ENCODE peak calls at places on chromosomes 7 and 10, in nine cellular contexts. U is psoas muscle, P is heart left ventricle, N is caudate nucleus, V is body of pancreas, K is esophagus muscularis mucosa, I is prostate gland, T is IMR-90, O is substantia nigra. M is an unnamed sample.

GRCh38 chr10:1552881-1553595 is 184.3 kb downstream of the ADARB2 start:
- DNase-seq in P (no peak), V (no peak), N (no peak), O (no peak), I (no peak), T (no peak), U (no peak), K (no peak), M (peak; percentile 15)

GRCh38 chr7:104225441-104225840 is 17.6 kb upstream of the ORC5 start:
- DNase-seq in N (no peak), U (no peak), K (no peak), P (no peak), V (no peak), T (no peak), I (no peak), O (no peak), M (no peak)

GRCh38 chr7:86479144-86479543 is 164.6 kb upstream of the GRM3 start:
- DNase-seq in K (no peak), I (no peak), V (no peak), P (no peak), O (no peak), U (no peak), N (no peak), T (no peak), M (no peak)

GRCh38 chr10:84156768-84157167 is 16.8 kb upstream of the GPR15LG start:
- DNase-seq in N (no peak), P (no peak), O (no peak), K (no peak), T (peak; percentile 10), V (no peak), U (peak; percentile 31), I (no peak), M (no peak)

GRCh38 chr10:13099666-13100348 is at the start of gene OPTN:
- DNase-seq in N (peak; percentile 95), P (peak; percentile 88), U (peak; percentile 79), I (peak; percentile 67), T (peak; percentile 83), V (peak; percentile 77), K (peak; percentile 95), O (peak; percentile 83), M (peak; percentile 89)

GRCh38 chr7:516606-517456 is 2.8 kb downstream of the PDGFA start:
- DNase-seq in V (peak; percentile 66), K (no peak), T (peak; percentile 80), U (peak; percentile 80), O (no peak), P (peak; percentile 53), N (no peak), I (no peak), M (no peak)

GRCh38 chr10:78752708-78753107 is 316.1 kb upstream of the ZMIZ1 start:
- DNase-seq in O (no peak), N (no peak), U (no peak), V (no peak), T (peak; percentile 10), K (no peak), I (no peak), P (no peak), M (no peak)

GRCh38 chr7:12031638-12032037 is 179.5 kb upstream of the TMEM106B start:
- DNase-seq in T (peak; percentile 64), K (no peak), P (no peak), I (no peak), O (no peak), V (no peak), U (no peak), N (no peak), M (no peak)

GRCh38 chr7:121473645-121474300 is 77.7 kb upstream of the FAM3C start:
- DNase-seq in V (no peak), K (no peak), N (no peak), O (no peak), T (no peak), I (no peak), P (no peak), U (no peak), M (no peak)

GRCh38 chr7:82241371-82241770 is 202.2 kb downstream of the CACNA2D1 start:
- DNase-seq in U (no peak), P (no peak), I (no peak), V (no peak), N (no peak), O (no peak), T (no peak), K (no peak), M (no peak)

DNA sequence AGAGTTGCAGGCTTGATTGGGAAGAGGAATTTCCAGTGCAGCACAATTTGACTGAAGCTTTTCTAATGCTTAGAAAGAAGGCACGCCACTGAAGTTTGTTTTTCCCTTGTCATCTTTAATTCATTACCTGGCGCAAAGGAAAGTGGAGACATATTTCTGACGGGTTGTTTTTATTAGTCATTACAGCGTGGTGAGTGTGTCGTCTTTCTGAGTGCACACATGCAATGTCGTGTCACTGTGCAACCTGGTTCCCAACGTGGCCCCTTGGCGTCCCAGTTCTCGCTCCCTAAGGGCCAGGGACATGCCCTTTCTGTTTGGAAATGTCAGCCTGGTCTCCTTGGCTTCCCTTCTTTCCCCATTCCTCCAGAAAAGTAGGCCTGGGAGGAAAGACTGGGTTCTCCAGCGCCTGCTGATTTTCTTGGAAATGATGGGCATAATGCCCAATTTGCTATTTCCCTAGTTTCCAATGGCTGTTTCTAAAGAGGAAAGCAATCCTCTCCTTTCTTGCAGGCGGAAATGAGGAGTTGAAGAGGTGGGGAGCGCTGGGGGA is 250.0 kb downstream of the ARHGAP12 start:
- DNase-seq in K (no peak), P (no peak), O (no peak), I (no peak), U (peak; percentile 20), T (no peak), N (no peak), V (no peak), M (no peak)
- H3K27ac ChIP-seq in K (peak overlapping the region; percentile 16), P (no peak overlapping the region), O (no peak overlapping the region), I (peak overlapping the region; percentile 20), U (peak overlapping the region; percentile 62), T (no peak overlapping the region), N (no peak overlapping the region), V (no peak overlapping the region), M (no peak overlapping the region)

GRCh38 chr10:77360121-77360520 is 277.5 kb downstream of the KCNMA1 start:
- DNase-seq in T (peak; percentile 52), U (no peak), P (no peak), N (no peak), I (no peak), O (no peak), V (no peak), K (no peak), M (no peak)

GRCh38 chr10:77357611-77358010 is 280.0 kb downstream of the KCNMA1 start:
- DNase-seq in K (no peak), P (no peak), N (no peak), O (no peak), V (no peak), U (no peak), T (peak; percentile 85), I (no peak), M (no peak)

GRCh38 chr10:77358666-77359065 is 278.9 kb downstream of the KCNMA1 start:
- DNase-seq in V (no peak), P (no peak), T (no peak), U (no peak), I (no peak), K (no peak), O (no peak), N (no peak), M (no peak)

GRCh38 chr10:77360835-77361234 is 276.8 kb downstream of the KCNMA1 start:
- DNase-seq in K (no peak), U (no peak), V (no peak), O (no peak), P (no peak), I (no peak), T (no peak), N (no peak), M (no peak)

DNA sequence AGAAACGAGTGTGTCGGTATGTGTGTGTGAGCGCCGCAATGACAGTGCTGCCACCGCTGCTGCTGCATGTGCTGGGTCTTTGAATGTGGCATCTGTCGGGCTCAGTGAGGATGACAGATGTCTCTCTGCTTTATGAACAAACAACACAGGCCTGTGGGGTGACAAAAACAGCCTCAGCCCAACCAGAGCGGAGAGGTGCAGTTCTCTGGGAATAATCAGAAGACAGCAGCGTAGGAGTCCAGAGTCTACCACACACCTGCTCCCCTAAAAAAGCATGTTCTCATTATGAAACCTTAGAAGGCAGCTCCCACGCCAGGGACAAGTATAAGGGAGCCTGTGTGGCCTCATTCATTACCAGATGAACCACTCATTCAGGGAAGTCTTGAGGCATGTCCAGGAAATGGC is 278.3 kb downstream of the KCNMA1 start:
- DNase-seq in U (no peak), O (no peak), N (peak; percentile 54), I (no peak), T (no peak), K (no peak), V (no peak), P (no peak), M (no peak)
- H3K27ac ChIP-seq in U (no peak overlapping the region), O (no peak overlapping the region), N (peak overlapping the region; percentile 54), I (no peak overlapping the region), T (no peak overlapping the region), K (no peak overlapping the region), V (no peak overlapping the region), P (no peak overlapping the region), M (no peak overlapping the region)

DNA sequence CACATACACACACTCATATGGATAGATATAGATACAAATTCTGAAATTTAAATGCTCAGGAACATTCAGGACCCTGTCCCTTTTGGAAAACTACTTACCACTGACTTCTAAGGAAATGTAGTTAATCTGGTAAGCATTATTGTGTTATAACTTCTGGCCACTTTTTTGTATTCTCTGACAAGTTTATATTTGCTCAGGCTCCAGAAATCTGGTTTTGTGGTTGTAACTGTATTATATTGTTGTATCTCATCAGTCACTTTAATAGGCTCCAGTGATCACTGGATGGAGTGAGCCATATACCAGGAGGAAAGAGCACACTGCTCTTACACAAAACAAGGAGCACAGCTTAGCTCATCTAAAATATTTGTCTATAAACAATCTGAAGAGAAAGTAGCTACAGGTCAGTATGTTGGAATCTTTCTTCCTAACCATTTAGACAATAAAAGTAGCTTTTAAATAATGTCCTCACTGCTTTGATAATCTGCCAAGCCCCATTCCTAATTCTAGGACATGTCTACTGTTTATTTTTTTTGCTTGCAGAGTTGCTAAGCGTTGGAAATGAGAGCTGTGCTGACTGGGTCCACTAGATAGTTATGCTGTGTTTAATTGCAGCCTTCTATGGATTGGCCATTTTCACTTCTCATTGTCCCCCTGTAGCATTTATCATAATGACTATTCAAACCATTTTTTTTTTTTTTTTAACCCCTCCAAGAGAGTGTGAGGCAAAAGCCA is 43.8 kb downstream of the SMNDC1 start:
- DNase-seq in U (no peak), P (no peak), T (peak; percentile 60), V (no peak), N (no peak), K (no peak), I (no peak), O (no peak), M (no peak)
- H3K27ac ChIP-seq in U (no peak overlapping the region), P (peak overlapping the region; percentile 41), T (no peak overlapping the region), V (no peak overlapping the region), N (peak overlapping the region; percentile 36), K (peak overlapping the region; percentile 81), I (peak overlapping the region; percentile 48), O (peak overlapping the region; percentile 18), M (peak overlapping the region; percentile 72)

DNA sequence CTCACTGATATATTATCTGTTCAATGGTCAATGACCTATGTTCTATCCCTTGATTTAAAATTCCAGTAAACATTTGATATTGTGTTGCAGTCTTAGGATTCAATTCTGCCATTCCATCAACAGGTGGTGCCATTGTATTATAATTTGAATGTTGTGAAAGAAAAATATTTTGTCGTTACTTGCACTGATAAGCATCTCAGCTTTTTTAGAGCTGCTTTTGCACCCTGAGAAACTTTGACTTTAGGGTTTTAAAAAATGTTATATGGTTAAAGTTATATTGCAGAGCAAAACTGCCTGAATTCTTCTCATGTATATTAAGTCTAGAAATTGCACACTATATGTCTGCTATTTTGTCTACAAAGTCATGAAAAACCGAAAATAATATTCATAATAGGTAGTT is 18.8 kb upstream of the MINDY3 start:
- DNase-seq in K (no peak), O (no peak), U (no peak), P (no peak), T (peak; percentile 40), N (no peak), V (no peak), I (no peak), M (no peak)
- H3K27ac ChIP-seq in K (no peak overlapping the region), O (no peak overlapping the region), U (no peak overlapping the region), P (no peak overlapping the region), T (no peak overlapping the region), N (no peak overlapping the region), V (no peak overlapping the region), I (no peak overlapping the region), M (no peak overlapping the region)